ENCODE peak calls at places on chromosomes 5 and 9, in six cellular contexts. One of them, this sample, is unnamed. For H3K36me3 and H3K27me3, the result is how much of the 10 kb centered on the place peaks cover.

GRCh38 chr9:134707031-134707680 is 65.6 kb downstream of the COL5A1 start:
- DNase-seq in uterus: peak
- DNase-seq in fibroblast of lung: peak
- DNase-seq in CD8-positive, alpha-beta T cell: no peak
- DNase-seq in bronchial epithelial cell: no peak
- DNase-seq in NT2/D1: no peak
- DNase-seq in this sample: no peak

GRCh38 chr9:69045821-69046220 is 10.3 kb downstream of the FXN start:
- DNase-seq in uterus: no peak
- DNase-seq in fibroblast of lung: no peak
- DNase-seq in CD8-positive, alpha-beta T cell: no peak
- DNase-seq in bronchial epithelial cell: no peak
- DNase-seq in NT2/D1: peak
- DNase-seq in this sample: peak

GRCh38 chr5:87393331-87393730 is 19.4 kb downstream of the CCNH start:
- DNase-seq in uterus: no peak
- DNase-seq in fibroblast of lung: peak
- DNase-seq in CD8-positive, alpha-beta T cell: no peak
- DNase-seq in bronchial epithelial cell: peak
- DNase-seq in NT2/D1: no peak
- DNase-seq in this sample: no peak

GRCh38 chr9:133956520-133957076 is 35.5 kb downstream of the VAV2 start:
- DNase-seq in uterus: no peak
- DNase-seq in fibroblast of lung: peak
- DNase-seq in CD8-positive, alpha-beta T cell: no peak
- DNase-seq in bronchial epithelial cell: no peak
- DNase-seq in NT2/D1: no peak
- DNase-seq in this sample: peak

GRCh38 chr9:114033397-114034103 is 44.5 kb downstream of the AMBP start:
- DNase-seq in uterus: peak
- DNase-seq in fibroblast of lung: peak
- DNase-seq in CD8-positive, alpha-beta T cell: no peak
- DNase-seq in bronchial epithelial cell: no peak
- DNase-seq in NT2/D1: peak
- DNase-seq in this sample: peak

GRCh38 chr5:1919209-1919566 is 36.5 kb upstream of the IRX4 start:
- DNase-seq in uterus: no peak
- DNase-seq in fibroblast of lung: no peak
- DNase-seq in CD8-positive, alpha-beta T cell: no peak
- DNase-seq in bronchial epithelial cell: no peak
- DNase-seq in NT2/D1: no peak
- DNase-seq in this sample: no peak

GRCh38 chr5:150789431-150789830 is 10.9 kb downstream of the SMIM3 start:
- DNase-seq in uterus: no peak
- DNase-seq in fibroblast of lung: peak
- DNase-seq in CD8-positive, alpha-beta T cell: no peak
- DNase-seq in bronchial epithelial cell: no peak
- DNase-seq in NT2/D1: no peak
- DNase-seq in this sample: no peak

GRCh38 chr5:15650266-15650665 is 150.3 kb downstream of the FBXL7 start:
- DNase-seq in uterus: no peak
- DNase-seq in fibroblast of lung: no peak
- DNase-seq in CD8-positive, alpha-beta T cell: no peak
- DNase-seq in bronchial epithelial cell: no peak
- DNase-seq in NT2/D1: no peak
- DNase-seq in this sample: no peak

GRCh38 chr5:13624283-13625074 is 320.0 kb downstream of the DNAH5 start:
- DNase-seq in uterus: no peak
- DNase-seq in fibroblast of lung: no peak
- DNase-seq in CD8-positive, alpha-beta T cell: no peak
- DNase-seq in bronchial epithelial cell: no peak
- DNase-seq in NT2/D1: no peak
- DNase-seq in this sample: no peak

GRCh38 chr5:170420809-170421412 is 31.7 kb upstream of the KCNMB1 start:
- DNase-seq in uterus: peak
- DNase-seq in fibroblast of lung: peak
- DNase-seq in CD8-positive, alpha-beta T cell: peak
- DNase-seq in bronchial epithelial cell: peak
- DNase-seq in NT2/D1: peak
- DNase-seq in this sample: peak

GRCh38 chr5:136810198-136810823 is 445.0 kb upstream of the TRPC7 start:
- DNase-seq in uterus: no peak
- DNase-seq in fibroblast of lung: peak
- DNase-seq in CD8-positive, alpha-beta T cell: no peak
- DNase-seq in bronchial epithelial cell: peak
- DNase-seq in NT2/D1: no peak
- DNase-seq in this sample: no peak

GRCh38 chr5:76789991-76790571 is 28.7 kb upstream of the F2RL1 start:
- DNase-seq in uterus: no peak
- DNase-seq in fibroblast of lung: no peak
- DNase-seq in CD8-positive, alpha-beta T cell: no peak
- DNase-seq in bronchial epithelial cell: peak
- DNase-seq in NT2/D1: no peak
- DNase-seq in this sample: no peak

GRCh38 chr5:163642904-163643303 is 137.5 kb downstream of the MAT2B start:
- DNase-seq in uterus: no peak
- DNase-seq in fibroblast of lung: no peak
- DNase-seq in CD8-positive, alpha-beta T cell: no peak
- DNase-seq in bronchial epithelial cell: no peak
- DNase-seq in NT2/D1: no peak
- DNase-seq in this sample: no peak

GRCh38 chr5:176201811-176202210 is 36.4 kb upstream of the SIMC1 start:
- DNase-seq in uterus: no peak
- DNase-seq in fibroblast of lung: no peak
- DNase-seq in CD8-positive, alpha-beta T cell: no peak
- DNase-seq in bronchial epithelial cell: no peak
- DNase-seq in NT2/D1: no peak
- DNase-seq in this sample: no peak

GRCh38 chr9:1042466-1042865 is 7.7 kb upstream of the DMRT2 start:
- DNase-seq in uterus: no peak
- DNase-seq in fibroblast of lung: no peak
- DNase-seq in CD8-positive, alpha-beta T cell: no peak
- DNase-seq in bronchial epithelial cell: no peak
- DNase-seq in NT2/D1: no peak
- DNase-seq in this sample: peak

GRCh38 chr9:131120620-131121228 is 4.7 kb upstream of the NUP214 start:
- DNase-seq in uterus: no peak
- DNase-seq in fibroblast of lung: no peak
- DNase-seq in CD8-positive, alpha-beta T cell: no peak
- DNase-seq in bronchial epithelial cell: no peak
- DNase-seq in NT2/D1: no peak
- DNase-seq in this sample: peak

GRCh38 chr9:90774682-90775081 is 26.9 kb upstream of the SYK start:
- DNase-seq in uterus: no peak
- DNase-seq in fibroblast of lung: no peak
- DNase-seq in CD8-positive, alpha-beta T cell: no peak
- DNase-seq in bronchial epithelial cell: peak
- DNase-seq in NT2/D1: no peak
- DNase-seq in this sample: no peak

GRCh38 chr9:24413651-24414050 is 132.0 kb downstream of the IZUMO3 start:
- DNase-seq in uterus: no peak
- DNase-seq in fibroblast of lung: no peak
- DNase-seq in CD8-positive, alpha-beta T cell: no peak
- DNase-seq in bronchial epithelial cell: peak
- DNase-seq in NT2/D1: no peak
- DNase-seq in this sample: no peak

GRCh38 chr9:26643826-26644225 is 248.8 kb downstream of the CAAP1 start:
- DNase-seq in uterus: no peak
- DNase-seq in fibroblast of lung: no peak
- DNase-seq in CD8-positive, alpha-beta T cell: no peak
- DNase-seq in bronchial epithelial cell: no peak
- DNase-seq in NT2/D1: no peak
- DNase-seq in this sample: no peak

GRCh38 chr5:150989695-150990094 is 30.7 kb upstream of the GPX3 start:
- DNase-seq in uterus: no peak
- DNase-seq in fibroblast of lung: no peak
- DNase-seq in CD8-positive, alpha-beta T cell: no peak
- DNase-seq in bronchial epithelial cell: no peak
- DNase-seq in NT2/D1: no peak
- DNase-seq in this sample: peak

GRCh38 chr5:132459983-132460834 is 30.4 kb downstream of the IRF1 start:
- DNase-seq in uterus: no peak
- DNase-seq in fibroblast of lung: no peak
- DNase-seq in CD8-positive, alpha-beta T cell: no peak
- DNase-seq in bronchial epithelial cell: no peak
- DNase-seq in NT2/D1: no peak
- DNase-seq in this sample: peak

GRCh38 chr5:50751064-50751657 is 84.7 kb downstream of the PARP8 start:
- DNase-seq in uterus: no peak
- DNase-seq in fibroblast of lung: peak
- DNase-seq in CD8-positive, alpha-beta T cell: peak
- DNase-seq in bronchial epithelial cell: peak
- DNase-seq in NT2/D1: peak
- DNase-seq in this sample: peak

GRCh38 chr9:13975628-13976250 is 338.2 kb downstream of the NFIB start:
- DNase-seq in uterus: no peak
- DNase-seq in fibroblast of lung: no peak
- DNase-seq in CD8-positive, alpha-beta T cell: no peak
- DNase-seq in bronchial epithelial cell: no peak
- DNase-seq in NT2/D1: no peak
- DNase-seq in this sample: no peak

GRCh38 chr9:116264361-116264760 is 110.8 kb downstream of the PAPPA start:
- DNase-seq in uterus: no peak
- DNase-seq in fibroblast of lung: no peak
- DNase-seq in CD8-positive, alpha-beta T cell: no peak
- DNase-seq in bronchial epithelial cell: no peak
- DNase-seq in NT2/D1: no peak
- DNase-seq in this sample: no peak

GRCh38 chr5:72956324-72957140 is 691 bp downstream of the FCHO2 start:
- DNase-seq in uterus: peak
- DNase-seq in fibroblast of lung: peak
- DNase-seq in CD8-positive, alpha-beta T cell: peak
- DNase-seq in bronchial epithelial cell: peak
- DNase-seq in NT2/D1: no peak
- DNase-seq in this sample: peak

GRCh38 chr5:138385660-138386059 is 33.2 kb downstream of the KDM3B start:
- DNase-seq in uterus: no peak
- DNase-seq in fibroblast of lung: no peak
- DNase-seq in CD8-positive, alpha-beta T cell: no peak
- DNase-seq in bronchial epithelial cell: no peak
- DNase-seq in NT2/D1: no peak
- DNase-seq in this sample: no peak

GRCh38 chr9:6538666-6539071 is 106.9 kb downstream of the GLDC start:
- DNase-seq in uterus: no peak
- DNase-seq in fibroblast of lung: peak
- DNase-seq in CD8-positive, alpha-beta T cell: no peak
- DNase-seq in bronchial epithelial cell: peak
- DNase-seq in NT2/D1: no peak
- DNase-seq in this sample: no peak

GRCh38 chr5:107893642-107894041 is 222.9 kb upstream of the EFNA5 start:
- DNase-seq in uterus: no peak
- DNase-seq in fibroblast of lung: peak
- DNase-seq in CD8-positive, alpha-beta T cell: no peak
- DNase-seq in bronchial epithelial cell: peak
- DNase-seq in NT2/D1: no peak
- DNase-seq in this sample: no peak

GRCh38 chr9:27414215-27414731 is 109.8 kb upstream of the IFNK start:
- DNase-seq in uterus: no peak
- DNase-seq in fibroblast of lung: peak
- DNase-seq in CD8-positive, alpha-beta T cell: no peak
- DNase-seq in bronchial epithelial cell: no peak
- DNase-seq in NT2/D1: no peak
- DNase-seq in this sample: no peak

GRCh38 chr5:103207001-103207400 is 51.6 kb upstream of the MACIR start:
- DNase-seq in uterus: no peak
- DNase-seq in fibroblast of lung: no peak
- DNase-seq in CD8-positive, alpha-beta T cell: no peak
- DNase-seq in bronchial epithelial cell: no peak
- DNase-seq in NT2/D1: no peak
- DNase-seq in this sample: no peak

GRCh38 chr5:55982957-55983381 is 11.8 kb downstream of the IL6ST start:
- DNase-seq in uterus: no peak
- DNase-seq in fibroblast of lung: no peak
- DNase-seq in CD8-positive, alpha-beta T cell: no peak
- DNase-seq in bronchial epithelial cell: peak
- DNase-seq in NT2/D1: no peak
- DNase-seq in this sample: no peak

GRCh38 chr9:113380869-113381378 is 4.1 kb upstream of the HDHD3 start:
- DNase-seq in uterus: no peak
- DNase-seq in fibroblast of lung: no peak
- DNase-seq in CD8-positive, alpha-beta T cell: no peak
- DNase-seq in bronchial epithelial cell: peak
- DNase-seq in NT2/D1: no peak
- DNase-seq in this sample: no peak

DNA sequence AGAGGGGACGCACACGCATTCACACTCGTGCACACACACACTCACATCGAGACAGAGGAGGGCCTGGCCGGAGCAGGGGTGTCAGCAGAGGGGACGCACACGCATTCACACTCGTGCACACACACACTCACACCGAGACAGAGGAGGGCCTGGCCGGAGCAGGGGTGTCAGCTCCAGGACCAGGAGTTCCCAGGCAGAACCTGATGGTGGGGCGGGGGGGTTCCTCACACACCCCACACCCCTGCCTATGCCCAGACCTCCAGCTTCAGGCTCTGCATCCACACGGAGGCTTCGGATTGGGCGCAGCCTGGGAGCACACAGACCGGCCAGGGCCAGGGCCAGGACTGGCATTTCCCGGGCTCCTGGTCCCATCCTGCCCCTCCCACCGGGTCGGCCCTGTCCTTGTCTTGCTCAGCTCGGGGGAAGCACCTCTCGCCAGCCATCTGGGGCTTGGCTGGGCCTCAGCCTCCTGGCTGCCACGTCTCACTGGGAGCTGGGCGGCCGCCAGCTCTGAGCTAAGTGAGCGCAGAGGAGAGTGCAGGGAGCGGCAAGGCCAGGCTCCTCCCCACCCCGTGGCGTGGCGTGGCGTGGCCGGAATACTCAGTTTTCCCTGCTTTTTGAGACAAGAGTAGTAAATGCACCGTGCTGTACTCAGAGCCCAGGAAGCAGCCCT is 31.3 kb downstream of the ADAMTS2 start:
- DNase-seq in uterus: peak
- DNase-seq in fibroblast of lung: peak
- DNase-seq in CD8-positive, alpha-beta T cell: no peak
- DNase-seq in bronchial epithelial cell: no peak
- DNase-seq in NT2/D1: no peak
- DNase-seq in this sample: no peak
- H3K4me3 ChIP-seq in uterus: no peak
- H3K4me3 ChIP-seq in fibroblast of lung: no peak
- H3K4me3 ChIP-seq in CD8-positive, alpha-beta T cell: no peak
- H3K4me3 ChIP-seq in bronchial epithelial cell: no peak
- H3K4me3 ChIP-seq in NT2/D1: no peak
- H3K4me3 ChIP-seq in this sample: no peak

GRCh38 chr9:136496801-136497620 is 14.2 kb upstream of the SEC16A start:
- DNase-seq in uterus: no peak
- DNase-seq in fibroblast of lung: no peak
- DNase-seq in CD8-positive, alpha-beta T cell: no peak
- DNase-seq in bronchial epithelial cell: no peak
- DNase-seq in NT2/D1: no peak
- DNase-seq in this sample: no peak
- H3K36me3 ChIP-seq in uterus: under half
- H3K36me3 ChIP-seq in fibroblast of lung: under half
- H3K36me3 ChIP-seq in CD8-positive, alpha-beta T cell: under half
- H3K36me3 ChIP-seq in bronchial epithelial cell: under half
- H3K36me3 ChIP-seq in NT2/D1: half or more
- H3K36me3 ChIP-seq in this sample: under half

GRCh38 chr9:107488400-107489143 is 997 bp downstream of the KLF4 start:
- DNase-seq in uterus: peak
- DNase-seq in fibroblast of lung: peak
- DNase-seq in CD8-positive, alpha-beta T cell: no peak
- DNase-seq in bronchial epithelial cell: peak
- DNase-seq in NT2/D1: no peak
- DNase-seq in this sample: peak
- H3K27me3 ChIP-seq in uterus: under half
- H3K27me3 ChIP-seq in fibroblast of lung: under half
- H3K27me3 ChIP-seq in CD8-positive, alpha-beta T cell: under half
- H3K27me3 ChIP-seq in bronchial epithelial cell: under half
- H3K27me3 ChIP-seq in NT2/D1: half or more
- H3K27me3 ChIP-seq in this sample: half or more

GRCh38 chr9:15935661-15936315 is 382.9 kb downstream of the CCDC171 start:
- DNase-seq in uterus: no peak
- DNase-seq in fibroblast of lung: peak
- DNase-seq in CD8-positive, alpha-beta T cell: no peak
- DNase-seq in bronchial epithelial cell: no peak
- DNase-seq in NT2/D1: no peak
- DNase-seq in this sample: no peak
- H3K4me3 ChIP-seq in uterus: no peak
- H3K4me3 ChIP-seq in fibroblast of lung: no peak
- H3K4me3 ChIP-seq in CD8-positive, alpha-beta T cell: no peak
- H3K4me3 ChIP-seq in bronchial epithelial cell: no peak
- H3K4me3 ChIP-seq in NT2/D1: no peak
- H3K4me3 ChIP-seq in this sample: no peak

This sample was measured in H7.